ENCODE peak calls at places on chromosomes 6 and 20, in nine cellular contexts. A is tibial artery; Z is naive thymus-derived CD4-positive, alpha-beta T cell; O is NCI-H1092 treated with DMSO at 0.1 percent for 48 hours; D is HTR-8/SVneo; J is NCI-H2029 treated with DMSO at 0.1 percent for 48 hours; H is left lobe of liver; L is ovary; M is pancreas. G is an unnamed sample.

GRCh38 chr6:42260972-42261371 is 43.3 kb upstream of the MRPS10 start:
- DNase-seq in O (no peak), Z (no peak), M (peak; percentile 66), L (peak; percentile 41), H (no peak), A (no peak), J (no peak), D (peak; percentile 70), G (peak; percentile 23)

GRCh38 chr6:25248100-25248499 is 31.1 kb upstream of the CARMIL1 start:
- DNase-seq in Z (no peak), H (no peak), M (no peak), A (no peak), D (peak; percentile 38), L (no peak), J (no peak), O (no peak), G (peak; percentile 44)

GRCh38 chr6:161437851-161438250 is 164.0 kb upstream of the AGPAT4 start:
- DNase-seq in L (no peak), Z (no peak), H (no peak), M (no peak), D (no peak), O (no peak), A (no peak), J (no peak), G (no peak)

GRCh38 chr20:59398552-59399265 is 98.3 kb downstream of the EDN3 start:
- DNase-seq in D (no peak), O (no peak), Z (no peak), L (no peak), A (no peak), H (no peak), M (no peak), J (no peak), G (no peak)

GRCh38 chr6:156423075-156423474 is 354.1 kb upstream of the ARID1B start:
- DNase-seq in D (no peak), J (no peak), L (no peak), M (no peak), O (no peak), A (no peak), H (no peak), Z (no peak), G (no peak)

GRCh38 chr20:62117362-62117646 is 5.0 kb upstream of the LSM14B start:
- DNase-seq in A (no peak), D (no peak), Z (no peak), L (no peak), O (peak; percentile 63), M (no peak), H (no peak), J (peak; percentile 6), G (peak; percentile 85)

GRCh38 chr6:42993445-42993844 is 9.1 kb downstream of the PPP2R5D start:
- DNase-seq in J (no peak), H (no peak), M (no peak), O (no peak), A (no peak), L (no peak), D (no peak), Z (no peak), G (no peak)

GRCh38 chr6:110560239-110561015 is 84.0 kb upstream of the SLC22A16 start:
- DNase-seq in D (no peak), A (no peak), J (peak; percentile 19), L (no peak), H (no peak), Z (peak; percentile 17), M (no peak), O (no peak), G (no peak)

GRCh38 chr6:153092082-153093013 is 38.7 kb downstream of the RGS17 start:
- DNase-seq in A (no peak), L (no peak), Z (no peak), D (peak; percentile 5), O (no peak), M (no peak), H (no peak), J (no peak), G (peak; percentile 36)

GRCh38 chr20:49510562-49511117 is 28.2 kb upstream of the KCNB1 start:
- DNase-seq in M (no peak), O (no peak), D (peak; percentile 87), A (peak; percentile 90), J (no peak), H (no peak), Z (no peak), L (peak; percentile 68), G (no peak)